ENCODE peak calls at places on chromosomes 11 and 22, in four cellular contexts. V is IMR-90, T is GM12878, M is K562. Y is an unnamed sample.

GRCh38 chr11:19996591-19996990 is 163.7 kb downstream of the DBX1 start:
- DNase-seq in V (no peak), T (no peak), M (no peak), Y (no peak)

GRCh38 chr22:21693999-21694341 is 28.2 kb downstream of the PPIL2 start:
- DNase-seq in V (no peak), T (no peak), M (no peak), Y (no peak)

GRCh38 chr11:122604626-122605025 is 50.9 kb upstream of the UBASH3B start:
- DNase-seq in V (no peak), T (no peak), M (no peak), Y (no peak)

GRCh38 chr11:529740-530411 is 5.5 kb downstream of the HRAS start:
- DNase-seq in V (no peak), T (no peak), M (no peak), Y (no peak)

GRCh38 chr11:45899448-45900174 is 7.5 kb downstream of the FREY1 start:
- DNase-seq in V (peak; percentile 90), T (no peak), M (peak; percentile 93), Y (peak; percentile 85)

GRCh38 chr22:40758390-40758789 is 60.8 kb downstream of the SLC25A17 start:
- DNase-seq in V (no peak), T (no peak), M (no peak), Y (no peak)

GRCh38 chr11:27387362-27387761 is 24.3 kb upstream of the CCDC34 start:
- DNase-seq in V (no peak), T (no peak), M (no peak), Y (no peak)

GRCh38 chr11:16891964-16892363 is 122.2 kb downstream of the PLEKHA7 start:
- DNase-seq in V (peak; percentile 70), T (no peak), M (no peak), Y (no peak)

GRCh38 chr11:72245232-72245816 is 1.3 kb upstream of the PHOX2A start:
- DNase-seq in V (no peak), T (no peak), M (no peak), Y (no peak)

GRCh38 chr11:80317612-80318011 is 876.8 kb upstream of the TENM4 start:
- DNase-seq in V (no peak), T (no peak), M (no peak), Y (no peak)

GRCh38 chr11:3014314-3014938 is 22.3 kb upstream of the NAP1L4 start:
- DNase-seq in V (no peak), T (no peak), M (no peak), Y (no peak)

GRCh38 chr22:23749747-23750373 is 1.1 kb downstream of the ZNF70 start:
- DNase-seq in V (no peak), T (no peak), M (peak; percentile 27), Y (no peak)

GRCh38 chr11:133065847-133066485 is 466.3 kb downstream of the OPCML start:
- DNase-seq in V (no peak), T (no peak), M (no peak), Y (no peak)

GRCh38 chr11:66324626-66325025 is 7.8 kb upstream of the CD248 start:
- DNase-seq in V (no peak), T (no peak), M (no peak), Y (no peak)

GRCh38 chr11:1927151-1928037 is 7.9 kb downstream of the TNNT3 start:
- DNase-seq in V (no peak), T (no peak), M (no peak), Y (no peak)

GRCh38 chr22:33922268-33922667 is 2.0 kb upstream of the LARGE1 start:
- DNase-seq in V (peak; percentile 34), T (no peak), M (no peak), Y (no peak)

GRCh38 chr11:18650859-18651557 is 16.9 kb upstream of the SPTY2D1 start:
- DNase-seq in V (peak; percentile 69), T (peak; percentile 20), M (peak; percentile 87), Y (no peak)

GRCh38 chr11:101082813-101083212 is 46.8 kb downstream of the PGR start:
- DNase-seq in V (no peak), T (no peak), M (no peak), Y (no peak)

GRCh38 chr11:3859373-3859881 is 4.0 kb downstream of the STIM1 start:
- DNase-seq in V (no peak), T (no peak), M (peak; percentile 87), Y (no peak)

GRCh38 chr11:73225001-73225686 is 7.1 kb downstream of the P2RY2 start:
- DNase-seq in V (no peak), T (no peak), M (no peak), Y (no peak)

GRCh38 chr11:3867209-3868071 is 12.0 kb downstream of the STIM1 start:
- DNase-seq in V (no peak), T (peak; percentile 66), M (peak; percentile 94), Y (no peak)

DNA sequence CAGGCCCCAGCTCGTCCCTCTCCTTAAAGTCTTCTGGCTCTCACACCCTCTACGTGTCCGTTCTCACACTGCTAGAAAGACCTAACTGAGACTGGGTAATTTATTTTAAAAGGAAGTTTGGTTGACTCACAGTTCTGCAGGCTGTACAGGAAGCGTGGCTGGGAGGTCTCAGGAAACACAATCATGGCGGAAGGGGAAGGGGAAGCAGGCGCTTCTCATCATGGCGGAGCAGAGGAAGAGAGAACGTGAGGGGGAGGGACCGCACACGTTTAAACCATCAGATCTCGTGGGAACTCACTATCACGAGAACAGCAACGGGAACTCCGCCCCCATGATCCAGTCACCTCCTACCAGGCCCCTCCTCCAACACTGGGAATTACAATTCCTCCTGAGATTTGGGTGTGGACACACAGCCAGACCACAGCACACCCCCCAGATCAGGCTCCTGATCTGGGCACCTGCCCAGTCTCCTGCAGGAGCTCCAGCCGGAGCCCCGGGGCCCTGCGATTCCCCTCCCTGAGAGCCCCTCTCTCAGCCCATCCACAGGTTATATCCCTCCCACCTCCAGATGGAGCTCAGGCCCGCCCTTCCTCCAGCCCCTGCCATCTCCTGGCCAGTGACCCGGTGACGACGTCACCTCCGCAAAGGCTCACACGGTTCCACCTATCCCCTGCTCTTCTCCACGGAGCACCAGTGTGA is 170.2 kb downstream of the BRD1 start:
- DNase-seq in V (no peak), T (peak; percentile 67), M (peak; percentile 92), Y (no peak)
- TF ChIP-seq ELK1 in V (no peak), T (no peak), M (no peak), Y (no peak)

GRCh38 chr11:11036185-11037161 is 178.6 kb upstream of the ZBED5 start:
- DNase-seq in V (peak; percentile 66), T (no peak), M (peak; percentile 69), Y (peak; percentile 80)
- TF ChIP-seq CEBPB in V (no peak), T (no peak), M (no peak), Y (no peak)

DNA sequence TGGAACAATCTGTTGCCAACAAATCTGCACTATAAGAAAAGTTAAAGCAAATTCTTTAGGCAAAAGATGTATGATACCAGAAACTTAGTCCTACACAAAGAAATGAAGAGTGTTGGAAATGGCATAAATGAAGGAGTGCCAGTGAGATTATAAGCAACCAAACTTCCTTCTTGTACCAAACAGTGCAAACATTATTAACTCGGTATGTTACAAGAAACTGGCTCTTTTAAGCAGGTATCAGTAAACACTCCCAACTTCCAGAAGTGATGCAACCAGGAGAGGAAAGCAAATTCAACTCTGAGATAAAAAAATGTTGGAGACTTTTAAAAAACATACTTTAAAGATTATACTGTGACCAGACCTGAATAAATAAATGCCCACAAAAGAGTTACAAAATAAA is 28.5 kb downstream of the COPB1 start:
- DNase-seq in V (no peak), T (no peak), M (no peak), Y (no peak)
- TF ChIP-seq ELK1 in V (no peak), T (no peak), M (no peak), Y (no peak)

DNA sequence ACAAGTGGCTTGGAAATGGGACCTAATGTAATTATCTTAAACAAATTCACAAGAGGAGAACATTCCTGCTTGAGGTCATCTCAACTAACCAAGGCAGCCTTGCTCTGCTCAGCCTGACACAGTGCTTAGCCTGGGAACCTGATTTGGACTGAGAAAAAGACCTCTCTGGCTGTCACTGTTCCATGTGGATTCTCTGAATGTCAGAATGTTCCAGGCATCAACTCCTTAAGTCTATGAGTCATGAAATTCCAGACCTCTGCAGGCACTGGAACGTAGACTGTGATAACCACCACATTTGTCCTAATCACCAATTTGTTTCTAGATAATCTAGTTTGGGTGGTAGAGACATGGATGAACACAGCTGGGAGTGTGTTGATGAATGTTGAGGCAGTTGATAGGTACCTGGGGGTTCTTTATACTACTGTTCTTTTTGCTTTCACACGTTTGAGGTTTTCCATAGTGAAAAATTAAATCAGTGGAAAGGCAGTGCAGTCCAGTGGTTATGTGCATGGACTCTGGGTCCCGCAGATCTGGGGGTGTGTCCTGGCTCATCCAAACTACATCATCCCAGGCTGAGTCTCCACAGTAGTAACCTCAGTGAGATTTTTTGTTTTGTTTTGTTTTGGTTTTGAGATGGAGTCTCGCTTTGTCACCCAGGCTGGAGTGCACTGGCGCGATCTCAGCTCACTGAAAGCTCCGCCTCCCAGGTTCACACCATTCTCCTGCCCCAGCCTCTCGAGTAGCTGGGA is 269.6 kb downstream of the MN1 start:
- DNase-seq in V (peak; percentile 82), T (no peak), M (no peak), Y (peak; percentile 9)
- TF ChIP-seq CEBPB in V (no peak), T (no peak), M (no peak), Y (no peak)

GRCh38 chr11:117437041-117437790 is 109.6 kb downstream of the CEP164 start:
- DNase-seq in V (no peak), T (no peak), M (no peak), Y (no peak)

GRCh38 chr11:117431436-117431835 is 103.8 kb downstream of the CEP164 start:
- DNase-seq in V (no peak), T (no peak), M (no peak), Y (no peak)

GRCh38 chr11:117435296-117435695 is 107.6 kb downstream of the CEP164 start:
- DNase-seq in V (no peak), T (no peak), M (no peak), Y (no peak)

GRCh38 chr11:117433717-117434116 is 106.1 kb downstream of the CEP164 start:
- DNase-seq in V (no peak), T (no peak), M (no peak), Y (no peak)

GRCh38 chr11:117434481-117434880 is 106.8 kb downstream of the CEP164 start:
- DNase-seq in V (no peak), T (no peak), M (no peak), Y (no peak)
- TF ChIP-seq ELK1 in V (no peak), T (no peak), M (no peak), Y (no peak)

GRCh38 chr22:44368611-44369010 is 55.9 kb upstream of the SHISAL1 start:
- DNase-seq in V (no peak), T (no peak), M (no peak), Y (no peak)
- TF ChIP-seq CEBPB in V (no peak), T (no peak), M (no peak), Y (no peak)

GRCh38 chr11:68664906-68665305 is 19.4 kb upstream of the GAL start:
- DNase-seq in V (no peak), T (no peak), M (no peak), Y (no peak)
- TF ChIP-seq ELK1 in V (no peak), T (no peak), M (no peak), Y (no peak)

GRCh38 chr11:44319170-44319551 is 9.2 kb upstream of the ALX4 start:
- DNase-seq in V (no peak), T (no peak), M (no peak), Y (no peak)
- TF ChIP-seq CEBPB in V (no peak), T (no peak), M (no peak), Y (no peak)